ENCODE peak calls at places on chromosomes 12 and 14, in four cellular contexts. P, X, B and S are unnamed samples.

GRCh38 chr12:54232790-54233189 is 44.0 kb upstream of the SMUG1 start:
- DNase-seq in B (no peak), X (no peak), P (peak; percentile 47), S (no peak)

GRCh38 chr12:54411398-54412241 is 7.4 kb downstream of the ITGA5 start:
- DNase-seq in B (peak; percentile 37), X (peak; percentile 61), P (peak; percentile 99), S (peak; percentile 92)

GRCh38 chr12:76031081-76031413 is 529 bp downstream of the PHLDA1 start:
- DNase-seq in X (no peak), B (no peak), P (no peak), S (no peak)

GRCh38 chr12:12505544-12506501 is 56.8 kb downstream of the DUSP16 start:
- DNase-seq in P (peak; percentile 79), X (no peak), B (no peak), S (peak; percentile 42)

GRCh38 chr14:88437659-88438058 is 52.2 kb downstream of the SPATA7 start:
- DNase-seq in B (no peak), P (no peak), X (no peak), S (no peak)

GRCh38 chr12:54723653-54724256 is 75.6 kb upstream of the DCD start:
- DNase-seq in P (peak; percentile 20), B (no peak), X (no peak), S (peak; percentile 59)

GRCh38 chr14:20904393-20905029 is 13.3 kb downstream of the RNASE3 start:
- DNase-seq in B (no peak), P (no peak), X (no peak), S (no peak)

GRCh38 chr12:92675092-92675865 is 27.5 kb upstream of the PLEKHG7 start:
- DNase-seq in X (no peak), B (no peak), P (no peak), S (no peak)

GRCh38 chr12:87439990-87440827 is 589.0 kb downstream of the C12orf50 start:
- DNase-seq in B (no peak), P (peak; percentile 74), X (no peak), S (peak; percentile 93)

GRCh38 chr14:29716150-29716549 is 211.5 kb downstream of the PRKD1 start:
- DNase-seq in X (no peak), P (peak; percentile 46), B (no peak), S (no peak)

GRCh38 chr12:6570264-6570887 is 2.3 kb upstream of the NOP2 start:
- DNase-seq in B (no peak), P (peak; percentile 45), X (peak; percentile 43), S (no peak)

GRCh38 chr12:50090391-50090790 is 5.2 kb downstream of the SMARCD1 start:
- DNase-seq in X (no peak), P (no peak), B (no peak), S (no peak)

GRCh38 chr12:107568718-107569117 is 116.9 kb upstream of the PWP1 start:
- DNase-seq in P (no peak), X (no peak), B (no peak), S (no peak)

GRCh38 chr12:60106207-60106606 is 510.4 kb downstream of the SLC16A7 start:
- DNase-seq in B (no peak), X (no peak), P (peak; percentile 29), S (no peak)

GRCh38 chr14:61476737-61477410 is 155.5 kb downstream of the PRKCH start:
- DNase-seq in P (peak; percentile 86), X (no peak), B (peak; percentile 96), S (peak; percentile 76)

GRCh38 chr14:105294142-105294597 is 6.6 kb downstream of the BRF1 start:
- DNase-seq in P (no peak), X (peak; percentile 54), B (peak; percentile 76), S (no peak)

GRCh38 chr12:16063728-16064127 is 152.6 kb downstream of the DERA start:
- DNase-seq in B (no peak), X (no peak), P (no peak), S (no peak)